ENCODE peak calls at places on chromosome 1, in ten cellular contexts. One of them, this sample, is unnamed.

GRCh38 chr1:52328615-52329014 is 37.4 kb downstream of the CC2D1B start:
- DNase-seq in fibroblast of villous mesenchyme: no peak
- DNase-seq in mucosa of descending colon: no peak
- DNase-seq in fibroblast of mammary gland: no peak
- DNase-seq in WTC11: no peak
- DNase-seq in B cell: no peak
- DNase-seq in AG04450: no peak
- DNase-seq in fibroblast of lung: no peak
- DNase-seq in NB4: no peak
- DNase-seq in dorsolateral prefrontal cortex: no peak
- DNase-seq in this sample: no peak

GRCh38 chr1:26047278-26047874 is 1.5 kb upstream of the SLC30A2 start:
- DNase-seq in fibroblast of villous mesenchyme: no peak
- DNase-seq in mucosa of descending colon: no peak
- DNase-seq in fibroblast of mammary gland: no peak
- DNase-seq in WTC11: no peak
- DNase-seq in B cell: no peak
- DNase-seq in AG04450: no peak
- DNase-seq in fibroblast of lung: no peak
- DNase-seq in NB4: no peak
- DNase-seq in dorsolateral prefrontal cortex: no peak
- DNase-seq in this sample: no peak

GRCh38 chr1:17356387-17356992 is 15.5 kb upstream of the PADI6 start:
- DNase-seq in fibroblast of villous mesenchyme: no peak
- DNase-seq in mucosa of descending colon: no peak
- DNase-seq in fibroblast of mammary gland: no peak
- DNase-seq in WTC11: no peak
- DNase-seq in B cell: no peak
- DNase-seq in AG04450: no peak
- DNase-seq in fibroblast of lung: no peak
- DNase-seq in NB4: no peak
- DNase-seq in dorsolateral prefrontal cortex: no peak
- DNase-seq in this sample: no peak

GRCh38 chr1:208531003-208531750 is 287.0 kb upstream of the PLXNA2 start:
- DNase-seq in fibroblast of villous mesenchyme: no peak
- DNase-seq in mucosa of descending colon: peak; percentile 74
- DNase-seq in fibroblast of mammary gland: no peak
- DNase-seq in WTC11: no peak
- DNase-seq in B cell: no peak
- DNase-seq in AG04450: no peak
- DNase-seq in fibroblast of lung: no peak
- DNase-seq in NB4: no peak
- DNase-seq in dorsolateral prefrontal cortex: no peak
- DNase-seq in this sample: no peak

GRCh38 chr1:246567258-246568235 is 1.3 kb downstream of the CNST start:
- DNase-seq in fibroblast of villous mesenchyme: peak; percentile 80
- DNase-seq in mucosa of descending colon: peak; percentile 31
- DNase-seq in fibroblast of mammary gland: peak; percentile 81
- DNase-seq in WTC11: no peak
- DNase-seq in B cell: no peak
- DNase-seq in AG04450: peak; percentile 53
- DNase-seq in fibroblast of lung: peak; percentile 65
- DNase-seq in NB4: peak; percentile 42
- DNase-seq in dorsolateral prefrontal cortex: no peak
- DNase-seq in this sample: no peak

GRCh38 chr1:234722904-234723588 is 113.1 kb upstream of the IRF2BP2 start:
- DNase-seq in fibroblast of villous mesenchyme: peak; percentile 90
- DNase-seq in mucosa of descending colon: peak; percentile 55
- DNase-seq in fibroblast of mammary gland: peak; percentile 97
- DNase-seq in WTC11: no peak
- DNase-seq in B cell: no peak
- DNase-seq in AG04450: peak; percentile 65
- DNase-seq in fibroblast of lung: peak; percentile 92
- DNase-seq in NB4: peak; percentile 92
- DNase-seq in dorsolateral prefrontal cortex: peak; percentile 62
- DNase-seq in this sample: peak; percentile 92

GRCh38 chr1:98051065-98051675 is 130.3 kb upstream of the DPYD start:
- DNase-seq in fibroblast of villous mesenchyme: peak; percentile 76
- DNase-seq in mucosa of descending colon: peak; percentile 86
- DNase-seq in fibroblast of mammary gland: peak; percentile 81
- DNase-seq in WTC11: peak; percentile 74
- DNase-seq in B cell: peak; percentile 66
- DNase-seq in AG04450: no peak
- DNase-seq in fibroblast of lung: peak; percentile 86
- DNase-seq in NB4: peak; percentile 75
- DNase-seq in dorsolateral prefrontal cortex: peak; percentile 75
- DNase-seq in this sample: no peak

GRCh38 chr1:211606914-211607751 is 28.2 kb upstream of the SLC30A1 start:
- DNase-seq in fibroblast of villous mesenchyme: peak; percentile 95
- DNase-seq in mucosa of descending colon: no peak
- DNase-seq in fibroblast of mammary gland: no peak
- DNase-seq in WTC11: no peak
- DNase-seq in B cell: peak; percentile 59
- DNase-seq in AG04450: no peak
- DNase-seq in fibroblast of lung: peak; percentile 46
- DNase-seq in NB4: peak; percentile 92
- DNase-seq in dorsolateral prefrontal cortex: no peak
- DNase-seq in this sample: no peak

DNA sequence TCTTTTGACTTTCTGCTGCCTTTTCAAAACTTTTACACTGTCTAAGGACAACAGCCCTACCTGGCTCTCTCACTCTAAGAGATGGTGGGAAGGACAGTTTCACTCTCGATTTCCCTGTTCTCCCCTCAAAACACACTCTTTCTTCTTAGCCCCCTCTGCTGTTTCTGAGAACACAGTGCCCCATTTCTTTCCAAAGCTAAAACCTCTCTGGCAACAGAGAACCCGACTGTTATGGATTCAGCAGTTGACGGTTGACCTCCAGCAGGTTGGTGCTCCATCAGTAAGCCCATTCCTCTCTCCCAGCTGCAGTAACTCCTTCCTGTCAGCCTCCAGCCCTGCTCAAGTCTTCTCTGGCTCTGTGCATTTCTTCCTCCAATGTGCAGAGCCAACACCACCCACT is 88.2 kb upstream of the ABCD3 start:
- DNase-seq in fibroblast of villous mesenchyme: peak; percentile 56
- DNase-seq in mucosa of descending colon: no peak
- DNase-seq in fibroblast of mammary gland: peak; percentile 73
- DNase-seq in WTC11: no peak
- DNase-seq in B cell: no peak
- DNase-seq in AG04450: no peak
- DNase-seq in fibroblast of lung: peak; percentile 62
- DNase-seq in NB4: peak; percentile 7
- DNase-seq in dorsolateral prefrontal cortex: no peak
- DNase-seq in this sample: no peak
- TF ChIP-seq CTCF in fibroblast of villous mesenchyme: peak; percentile 75
- TF ChIP-seq CTCF in mucosa of descending colon: no peak
- TF ChIP-seq CTCF in fibroblast of mammary gland: peak; percentile 88
- TF ChIP-seq CTCF in WTC11: no peak
- TF ChIP-seq CTCF in B cell: no peak
- TF ChIP-seq CTCF in AG04450: peak; percentile 68
- TF ChIP-seq CTCF in fibroblast of lung: peak; percentile 65
- TF ChIP-seq CTCF in NB4: peak; percentile 11
- TF ChIP-seq CTCF in dorsolateral prefrontal cortex: peak; percentile 48
- TF ChIP-seq CTCF in this sample: peak; percentile 81

GRCh38 chr1:161309868-161310267 is at the start of gene MPZ:
- DNase-seq in fibroblast of villous mesenchyme: no peak
- DNase-seq in mucosa of descending colon: no peak
- DNase-seq in fibroblast of mammary gland: no peak
- DNase-seq in WTC11: no peak
- DNase-seq in B cell: no peak
- DNase-seq in AG04450: no peak
- DNase-seq in fibroblast of lung: no peak
- DNase-seq in NB4: no peak
- DNase-seq in dorsolateral prefrontal cortex: no peak
- DNase-seq in this sample: no peak

GRCh38 chr1:161311595-161312181 is 1.9 kb upstream of the MPZ start:
- DNase-seq in fibroblast of villous mesenchyme: no peak
- DNase-seq in mucosa of descending colon: no peak
- DNase-seq in fibroblast of mammary gland: no peak
- DNase-seq in WTC11: no peak
- DNase-seq in B cell: no peak
- DNase-seq in AG04450: no peak
- DNase-seq in fibroblast of lung: no peak
- DNase-seq in NB4: no peak
- DNase-seq in dorsolateral prefrontal cortex: no peak
- DNase-seq in this sample: peak; percentile 78

GRCh38 chr1:161313554-161314200 is 504 bp upstream of the SDHC start:
- DNase-seq in fibroblast of villous mesenchyme: no peak
- DNase-seq in mucosa of descending colon: peak; percentile 26
- DNase-seq in fibroblast of mammary gland: no peak
- DNase-seq in WTC11: no peak
- DNase-seq in B cell: no peak
- DNase-seq in AG04450: no peak
- DNase-seq in fibroblast of lung: no peak
- DNase-seq in NB4: no peak
- DNase-seq in dorsolateral prefrontal cortex: peak; percentile 28
- DNase-seq in this sample: no peak

GRCh38 chr1:161314201-161314981 is at the start of gene SDHC:
- DNase-seq in fibroblast of villous mesenchyme: peak; percentile 93
- DNase-seq in mucosa of descending colon: peak; percentile 90
- DNase-seq in fibroblast of mammary gland: peak; percentile 86
- DNase-seq in WTC11: peak; percentile 91
- DNase-seq in B cell: peak; percentile 92
- DNase-seq in AG04450: peak; percentile 61
- DNase-seq in fibroblast of lung: peak; percentile 90
- DNase-seq in NB4: peak; percentile 94
- DNase-seq in dorsolateral prefrontal cortex: peak; percentile 94
- DNase-seq in this sample: peak; percentile 44
- TF ChIP-seq CTCF in fibroblast of villous mesenchyme: peak; percentile 57
- TF ChIP-seq CTCF in mucosa of descending colon: no peak
- TF ChIP-seq CTCF in fibroblast of mammary gland: peak; percentile 40
- TF ChIP-seq CTCF in WTC11: no peak
- TF ChIP-seq CTCF in B cell: peak; percentile 21
- TF ChIP-seq CTCF in AG04450: peak; percentile 45
- TF ChIP-seq CTCF in fibroblast of lung: peak; percentile 50
- TF ChIP-seq CTCF in NB4: peak; percentile 64
- TF ChIP-seq CTCF in dorsolateral prefrontal cortex: peak; percentile 30
- TF ChIP-seq CTCF in this sample: peak; percentile 72

DNA sequence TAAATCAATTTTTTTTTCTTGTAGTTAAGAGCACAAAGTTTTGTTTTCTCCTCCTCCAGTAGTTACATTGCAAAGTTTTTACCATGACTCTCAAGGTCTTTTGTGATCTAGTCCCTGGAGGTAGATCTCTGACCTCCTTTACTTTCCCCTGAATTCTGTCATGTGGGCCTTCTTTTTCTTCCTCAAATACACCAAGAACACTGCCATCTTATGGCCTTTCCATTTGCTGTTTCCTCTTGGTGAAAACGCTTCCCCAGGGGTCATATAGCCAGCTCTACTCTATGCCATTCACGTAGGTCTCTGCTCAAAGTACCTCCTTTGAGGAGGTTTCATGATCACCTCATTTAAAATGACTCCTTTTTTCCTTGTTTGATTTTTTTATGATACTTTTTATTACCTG is 2.7 kb downstream of the DDX20 start:
- DNase-seq in fibroblast of villous mesenchyme: no peak
- DNase-seq in mucosa of descending colon: peak; percentile 20
- DNase-seq in fibroblast of mammary gland: no peak
- DNase-seq in WTC11: no peak
- DNase-seq in B cell: no peak
- DNase-seq in AG04450: no peak
- DNase-seq in fibroblast of lung: no peak
- DNase-seq in NB4: peak; percentile 50
- DNase-seq in dorsolateral prefrontal cortex: no peak
- DNase-seq in this sample: no peak
- TF ChIP-seq CTCF in fibroblast of villous mesenchyme: peak; percentile 24
- TF ChIP-seq CTCF in mucosa of descending colon: no peak
- TF ChIP-seq CTCF in fibroblast of mammary gland: peak; percentile 19
- TF ChIP-seq CTCF in WTC11: no peak
- TF ChIP-seq CTCF in B cell: no peak
- TF ChIP-seq CTCF in AG04450: peak; percentile 28
- TF ChIP-seq CTCF in fibroblast of lung: no peak
- TF ChIP-seq CTCF in NB4: peak; percentile 28
- TF ChIP-seq CTCF in dorsolateral prefrontal cortex: no peak
- TF ChIP-seq CTCF in this sample: peak; percentile 36

DNA sequence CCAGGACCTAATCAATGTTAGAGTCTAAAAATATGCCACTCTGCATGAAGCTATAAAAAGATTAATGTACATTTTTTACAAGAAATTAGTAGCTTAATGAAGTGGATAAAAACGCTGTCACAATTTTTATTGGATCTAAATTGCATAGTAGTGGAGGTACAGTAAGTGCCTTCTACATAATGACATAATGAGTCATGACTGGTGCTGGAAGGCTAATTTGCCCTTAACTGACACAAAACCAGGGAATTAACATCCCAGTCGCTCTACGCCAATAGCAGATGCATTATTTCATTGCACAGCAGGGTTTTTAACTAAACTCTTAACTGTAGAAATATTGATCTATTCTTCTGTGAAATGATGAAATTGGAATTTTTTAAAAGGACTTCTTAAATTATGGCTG is 33.3 kb downstream of the RRAGC start:
- DNase-seq in fibroblast of villous mesenchyme: no peak
- DNase-seq in mucosa of descending colon: no peak
- DNase-seq in fibroblast of mammary gland: no peak
- DNase-seq in WTC11: no peak
- DNase-seq in B cell: no peak
- DNase-seq in AG04450: no peak
- DNase-seq in fibroblast of lung: no peak
- DNase-seq in NB4: no peak
- DNase-seq in dorsolateral prefrontal cortex: no peak
- DNase-seq in this sample: no peak
- TF ChIP-seq CTCF in fibroblast of villous mesenchyme: no peak
- TF ChIP-seq CTCF in mucosa of descending colon: no peak
- TF ChIP-seq CTCF in fibroblast of mammary gland: no peak
- TF ChIP-seq CTCF in WTC11: no peak
- TF ChIP-seq CTCF in B cell: no peak
- TF ChIP-seq CTCF in AG04450: no peak
- TF ChIP-seq CTCF in fibroblast of lung: no peak
- TF ChIP-seq CTCF in NB4: no peak
- TF ChIP-seq CTCF in dorsolateral prefrontal cortex: no peak
- TF ChIP-seq CTCF in this sample: no peak